ENCODE peak calls at places on chromosomes 3 and 15, in four cellular contexts. One of them, this sample, is unnamed.

GRCh38 chr3:19972056-19972455 is 25.2 kb downstream of the RAB5A start:
- DNase-seq in endothelial cell: no peak
- DNase-seq in iris pigment epithelial cell: peak
- DNase-seq in NCI-H510A: no peak
- DNase-seq in this sample: no peak

GRCh38 chr3:9767418-9767817 is 2.3 kb downstream of the CAMK1 start:
- DNase-seq in endothelial cell: no peak
- DNase-seq in iris pigment epithelial cell: no peak
- DNase-seq in NCI-H510A: no peak
- DNase-seq in this sample: no peak

GRCh38 chr3:149776170-149776569 is 16.2 kb downstream of the ANKUB1 start:
- DNase-seq in endothelial cell: no peak
- DNase-seq in iris pigment epithelial cell: no peak
- DNase-seq in NCI-H510A: no peak
- DNase-seq in this sample: no peak

GRCh38 chr3:46903341-46904302 is 26.1 kb downstream of the PTH1R start:
- DNase-seq in endothelial cell: no peak
- DNase-seq in iris pigment epithelial cell: peak
- DNase-seq in NCI-H510A: no peak
- DNase-seq in this sample: no peak

GRCh38 chr3:126158016-126158911 is 22.1 kb downstream of the ALDH1L1 start:
- DNase-seq in endothelial cell: no peak
- DNase-seq in iris pigment epithelial cell: no peak
- DNase-seq in NCI-H510A: peak
- DNase-seq in this sample: no peak

GRCh38 chr3:182914341-182914740 is 66.0 kb downstream of the DCUN1D1 start:
- DNase-seq in endothelial cell: no peak
- DNase-seq in iris pigment epithelial cell: no peak
- DNase-seq in NCI-H510A: no peak
- DNase-seq in this sample: no peak

GRCh38 chr15:60858511-60859085 is 370.5 kb downstream of the RORA start:
- DNase-seq in endothelial cell: no peak
- DNase-seq in iris pigment epithelial cell: peak
- DNase-seq in NCI-H510A: no peak
- DNase-seq in this sample: no peak

GRCh38 chr3:44862221-44862637 is 517 bp downstream of the TMEM42 start:
- DNase-seq in endothelial cell: no peak
- DNase-seq in iris pigment epithelial cell: peak
- DNase-seq in NCI-H510A: no peak
- DNase-seq in this sample: no peak

GRCh38 chr3:43256714-43257461 is 29.5 kb upstream of the SNRK start:
- DNase-seq in endothelial cell: no peak
- DNase-seq in iris pigment epithelial cell: peak
- DNase-seq in NCI-H510A: no peak
- DNase-seq in this sample: no peak

GRCh38 chr3:150300376-150300775 is 107.7 kb upstream of the TSC22D2 start:
- DNase-seq in endothelial cell: no peak
- DNase-seq in iris pigment epithelial cell: peak
- DNase-seq in NCI-H510A: no peak
- DNase-seq in this sample: no peak